ENCODE peak calls at places on chromosomes 12 and 14, in four cellular contexts. One of them, this sample, is unnamed.
A peak's percentile ranks its signal among the peaks of the same experiment; 100 is the strongest.

GRCh38 chr14:73785336-73785833 is 66.2 kb upstream of the PTGR2 start:
- DNase-seq in astrocyte of the cerebellum: peak; percentile 75
- DNase-seq in fibroblast of pulmonary artery: peak; percentile 89
- DNase-seq in GM12865: peak; percentile 61
- DNase-seq in this sample: no peak

GRCh38 chr12:132776816-132777568 is 15.4 kb upstream of the ANKLE2 start:
- DNase-seq in astrocyte of the cerebellum: no peak
- DNase-seq in fibroblast of pulmonary artery: peak; percentile 72
- DNase-seq in GM12865: no peak
- DNase-seq in this sample: no peak

GRCh38 chr14:100711493-100711892 is 15.2 kb upstream of the DLK1 start:
- DNase-seq in astrocyte of the cerebellum: no peak
- DNase-seq in fibroblast of pulmonary artery: peak; percentile 12
- DNase-seq in GM12865: no peak
- DNase-seq in this sample: no peak

GRCh38 chr12:43728117-43728516 is 30.5 kb downstream of the PUS7L start:
- DNase-seq in astrocyte of the cerebellum: no peak
- DNase-seq in fibroblast of pulmonary artery: peak; percentile 30
- DNase-seq in GM12865: no peak
- DNase-seq in this sample: no peak

GRCh38 chr12:114355389-114356088 is 50.4 kb downstream of the TBX5 start:
- DNase-seq in astrocyte of the cerebellum: no peak
- DNase-seq in fibroblast of pulmonary artery: no peak
- DNase-seq in GM12865: peak; percentile 21
- DNase-seq in this sample: no peak

GRCh38 chr12:121513464-121514183 is 67.2 kb downstream of the KDM2B start:
- DNase-seq in astrocyte of the cerebellum: no peak
- DNase-seq in fibroblast of pulmonary artery: no peak
- DNase-seq in GM12865: peak; percentile 78
- DNase-seq in this sample: peak; percentile 86

GRCh38 chr12:3990356-3990975 is 117.3 kb upstream of the PARP11 start:
- DNase-seq in astrocyte of the cerebellum: no peak
- DNase-seq in fibroblast of pulmonary artery: no peak
- DNase-seq in GM12865: no peak
- DNase-seq in this sample: no peak

GRCh38 chr12:33817713-33818112 is 204.6 kb upstream of the ALG10 start:
- DNase-seq in astrocyte of the cerebellum: no peak
- DNase-seq in fibroblast of pulmonary artery: no peak
- DNase-seq in GM12865: no peak
- DNase-seq in this sample: no peak

GRCh38 chr14:75515631-75515999 is 6.7 kb upstream of the BATF start:
- DNase-seq in astrocyte of the cerebellum: no peak
- DNase-seq in fibroblast of pulmonary artery: no peak
- DNase-seq in GM12865: peak; percentile 87
- DNase-seq in this sample: peak; percentile 29

GRCh38 chr12:111443586-111443985 is 37.9 kb downstream of the SH2B3 start:
- DNase-seq in astrocyte of the cerebellum: no peak
- DNase-seq in fibroblast of pulmonary artery: peak; percentile 42
- DNase-seq in GM12865: peak; percentile 59
- DNase-seq in this sample: no peak

GRCh38 chr12:69898236-69898635 is 73.2 kb downstream of the MYRFL start:
- DNase-seq in astrocyte of the cerebellum: peak; percentile 53
- DNase-seq in fibroblast of pulmonary artery: no peak
- DNase-seq in GM12865: no peak
- DNase-seq in this sample: no peak

GRCh38 chr12:71439613-71440392 is at the start of gene LGR5:
- DNase-seq in astrocyte of the cerebellum: no peak
- DNase-seq in fibroblast of pulmonary artery: peak; percentile 19
- DNase-seq in GM12865: peak; percentile 9
- DNase-seq in this sample: peak; percentile 21

GRCh38 chr14:102279688-102280348 is 25.1 kb downstream of the MOK start:
- DNase-seq in astrocyte of the cerebellum: peak; percentile 97
- DNase-seq in fibroblast of pulmonary artery: peak; percentile 99
- DNase-seq in GM12865: no peak
- DNase-seq in this sample: no peak

GRCh38 chr14:50069325-50069724 is 47.0 kb downstream of the VCPKMT start:
- DNase-seq in astrocyte of the cerebellum: no peak
- DNase-seq in fibroblast of pulmonary artery: no peak
- DNase-seq in GM12865: no peak
- DNase-seq in this sample: no peak

GRCh38 chr14:38053684-38054083 is 154.0 kb upstream of the SSTR1 start:
- DNase-seq in astrocyte of the cerebellum: no peak
- DNase-seq in fibroblast of pulmonary artery: no peak
- DNase-seq in GM12865: no peak
- DNase-seq in this sample: no peak

GRCh38 chr12:94418517-94418916 is 41.1 kb downstream of the CEP83 start:
- DNase-seq in astrocyte of the cerebellum: no peak
- DNase-seq in fibroblast of pulmonary artery: peak; percentile 27
- DNase-seq in GM12865: no peak
- DNase-seq in this sample: no peak

GRCh38 chr12:22527999-22528398 is 16.3 kb downstream of the C2CD5 start:
- DNase-seq in astrocyte of the cerebellum: no peak
- DNase-seq in fibroblast of pulmonary artery: peak; percentile 76
- DNase-seq in GM12865: no peak
- DNase-seq in this sample: no peak

GRCh38 chr12:94721173-94721572 is 70.8 kb upstream of the TMCC3 start:
- DNase-seq in astrocyte of the cerebellum: no peak
- DNase-seq in fibroblast of pulmonary artery: no peak
- DNase-seq in GM12865: peak; percentile 78
- DNase-seq in this sample: peak; percentile 55

GRCh38 chr14:67665886-67666285 is 8.5 kb downstream of the VTI1B start:
- DNase-seq in astrocyte of the cerebellum: no peak
- DNase-seq in fibroblast of pulmonary artery: peak; percentile 51
- DNase-seq in GM12865: no peak
- DNase-seq in this sample: no peak

GRCh38 chr12:53538209-53538689 is 31.0 kb upstream of the NPFF start:
- DNase-seq in astrocyte of the cerebellum: no peak
- DNase-seq in fibroblast of pulmonary artery: peak; percentile 94
- DNase-seq in GM12865: no peak
- DNase-seq in this sample: no peak

GRCh38 chr12:77166711-77167110 is 101.3 kb upstream of the E2F7 start:
- DNase-seq in astrocyte of the cerebellum: no peak
- DNase-seq in fibroblast of pulmonary artery: no peak
- DNase-seq in GM12865: no peak
- DNase-seq in this sample: no peak

GRCh38 chr14:77045570-77045890 is 17.0 kb upstream of the IRF2BPL start:
- DNase-seq in astrocyte of the cerebellum: no peak
- DNase-seq in fibroblast of pulmonary artery: no peak
- DNase-seq in GM12865: no peak
- DNase-seq in this sample: no peak

GRCh38 chr12:19527876-19528275 is 88.6 kb downstream of the AEBP2 start:
- DNase-seq in astrocyte of the cerebellum: no peak
- DNase-seq in fibroblast of pulmonary artery: no peak
- DNase-seq in GM12865: no peak
- DNase-seq in this sample: no peak

GRCh38 chr12:9039397-9039977 is 50.1 kb downstream of the KLRG1 start:
- DNase-seq in astrocyte of the cerebellum: peak; percentile 11
- DNase-seq in fibroblast of pulmonary artery: peak; percentile 61
- DNase-seq in GM12865: peak; percentile 55
- DNase-seq in this sample: peak; percentile 70

GRCh38 chr14:88535149-88535548 is 19.7 kb downstream of the PTPN21 start:
- DNase-seq in astrocyte of the cerebellum: no peak
- DNase-seq in fibroblast of pulmonary artery: no peak
- DNase-seq in GM12865: no peak
- DNase-seq in this sample: no peak

GRCh38 chr12:85920324-85920947 is 46.3 kb downstream of the NTS start:
- DNase-seq in astrocyte of the cerebellum: peak; percentile 23
- DNase-seq in fibroblast of pulmonary artery: peak; percentile 46
- DNase-seq in GM12865: peak; percentile 18
- DNase-seq in this sample: peak; percentile 20

GRCh38 chr12:66861157-66861750 is 182.4 kb upstream of the GRIP1 start:
- DNase-seq in astrocyte of the cerebellum: peak; percentile 32
- DNase-seq in fibroblast of pulmonary artery: peak; percentile 70
- DNase-seq in GM12865: peak; percentile 66
- DNase-seq in this sample: peak; percentile 9

GRCh38 chr14:99522025-99522401 is 40.8 kb downstream of the CCNK start:
- DNase-seq in astrocyte of the cerebellum: no peak
- DNase-seq in fibroblast of pulmonary artery: no peak
- DNase-seq in GM12865: no peak
- DNase-seq in this sample: no peak

GRCh38 chr14:89620436-89620835 is 203.4 kb upstream of the FOXN3 start:
- DNase-seq in astrocyte of the cerebellum: no peak
- DNase-seq in fibroblast of pulmonary artery: no peak
- DNase-seq in GM12865: no peak
- DNase-seq in this sample: no peak

GRCh38 chr14:46368275-46368674 is 283.3 kb downstream of the RPL10L start:
- DNase-seq in astrocyte of the cerebellum: no peak
- DNase-seq in fibroblast of pulmonary artery: no peak
- DNase-seq in GM12865: no peak
- DNase-seq in this sample: no peak

DNA sequence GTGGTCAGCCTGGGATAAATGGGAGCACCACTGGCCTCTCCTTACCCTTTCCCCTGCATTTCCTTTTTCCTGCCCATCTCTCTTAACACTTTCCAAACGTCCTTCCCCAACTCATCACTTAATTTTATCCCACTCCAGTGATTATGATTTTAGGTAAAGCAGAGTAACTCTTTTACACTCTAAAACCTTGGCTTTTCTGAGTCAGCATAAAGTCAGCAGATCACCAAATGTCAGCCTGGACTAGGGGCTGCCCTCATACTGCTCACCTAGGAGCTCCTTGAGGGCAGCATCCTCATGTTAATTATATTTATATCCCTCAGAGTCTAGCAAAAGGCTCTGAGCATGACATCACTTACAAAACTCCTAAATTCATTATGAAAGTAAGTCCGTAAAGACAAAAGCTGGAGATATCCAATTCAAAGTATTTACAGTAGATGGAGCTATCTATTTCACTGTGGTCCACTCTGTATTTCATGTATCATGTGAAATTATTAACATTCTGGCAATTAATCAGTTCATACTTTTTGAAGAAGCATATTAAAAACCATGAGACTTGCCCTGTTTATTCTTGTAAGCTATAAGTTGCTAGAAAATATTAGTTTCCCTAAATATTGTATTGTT is 17.0 kb upstream of the DICER1 start:
- DNase-seq in astrocyte of the cerebellum: no peak
- DNase-seq in fibroblast of pulmonary artery: peak; percentile 58
- DNase-seq in GM12865: no peak
- DNase-seq in this sample: no peak
- TF ChIP-seq CTCF in astrocyte of the cerebellum: no peak
- TF ChIP-seq CTCF in fibroblast of pulmonary artery: peak; percentile 49
- TF ChIP-seq CTCF in GM12865: no peak
- TF ChIP-seq CTCF in this sample: peak; percentile 7

GRCh38 chr12:107411792-107412535 is 273.6 kb upstream of the PWP1 start:
- DNase-seq in astrocyte of the cerebellum: no peak
- DNase-seq in fibroblast of pulmonary artery: peak; percentile 6
- DNase-seq in GM12865: no peak
- DNase-seq in this sample: no peak
- TF ChIP-seq CTCF in astrocyte of the cerebellum: no peak
- TF ChIP-seq CTCF in fibroblast of pulmonary artery: no peak
- TF ChIP-seq CTCF in GM12865: no peak
- TF ChIP-seq CTCF in this sample: no peak

DNA sequence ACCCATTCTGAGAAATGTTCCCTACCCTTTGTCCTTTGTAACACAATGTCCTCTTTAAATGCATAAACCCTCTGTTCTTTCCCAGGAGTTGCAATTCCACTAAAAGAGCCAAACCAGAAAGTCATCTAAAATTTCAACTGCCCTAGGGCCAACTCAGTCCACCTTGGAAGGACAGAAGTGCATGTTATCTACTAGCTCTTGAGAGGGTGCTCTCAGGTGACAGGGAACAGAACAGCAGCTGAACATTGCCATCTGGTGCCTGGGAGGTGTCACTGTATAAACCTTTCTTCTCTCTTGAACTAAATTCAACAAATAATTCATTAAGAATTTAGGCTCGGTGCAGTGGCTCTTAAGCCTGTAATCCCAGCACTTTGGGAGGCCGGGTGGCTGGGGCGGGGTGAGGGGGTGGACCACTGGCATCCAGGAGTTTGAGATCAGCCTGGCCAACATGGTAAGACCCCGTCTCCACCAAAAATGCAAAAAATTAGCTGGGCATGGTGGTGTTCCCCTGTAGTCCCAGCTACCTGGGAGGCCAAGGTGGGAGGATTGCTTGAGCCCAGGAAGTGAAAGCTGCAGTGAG is 10.3 kb upstream of the FERMT2 start:
- DNase-seq in astrocyte of the cerebellum: no peak
- DNase-seq in fibroblast of pulmonary artery: peak; percentile 84
- DNase-seq in GM12865: peak; percentile 83
- DNase-seq in this sample: peak; percentile 73
- TF ChIP-seq CTCF in astrocyte of the cerebellum: peak; percentile 57
- TF ChIP-seq CTCF in fibroblast of pulmonary artery: peak; percentile 79
- TF ChIP-seq CTCF in GM12865: peak; percentile 66
- TF ChIP-seq CTCF in this sample: peak; percentile 56

DNA sequence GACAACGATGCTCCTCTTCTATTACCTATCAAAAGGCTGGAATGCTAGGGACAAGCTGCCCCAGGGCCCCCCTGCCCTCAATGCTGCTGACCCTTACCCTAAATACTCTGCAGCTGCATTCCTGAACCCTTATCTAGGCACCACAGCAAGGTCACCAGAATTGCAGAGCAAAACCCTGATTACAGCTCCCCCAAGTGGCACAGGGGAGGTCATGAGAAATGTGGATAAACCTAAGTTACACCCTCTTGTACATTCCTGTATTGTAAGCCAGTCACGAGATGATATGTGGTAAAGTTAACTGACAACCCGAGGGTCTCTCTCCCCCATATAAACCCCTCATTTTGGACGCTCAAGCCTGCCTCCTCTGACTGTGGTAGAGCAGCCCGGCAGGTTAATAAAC is 411.8 kb upstream of the STXBP6 start:
- DNase-seq in astrocyte of the cerebellum: no peak
- DNase-seq in fibroblast of pulmonary artery: no peak
- DNase-seq in GM12865: no peak
- DNase-seq in this sample: no peak
- TF ChIP-seq CTCF in astrocyte of the cerebellum: no peak
- TF ChIP-seq CTCF in fibroblast of pulmonary artery: no peak
- TF ChIP-seq CTCF in GM12865: no peak
- TF ChIP-seq CTCF in this sample: no peak

GRCh38 chr12:102061556-102062418 is at the start of gene WASHC3:
- DNase-seq in astrocyte of the cerebellum: peak; percentile 80
- DNase-seq in fibroblast of pulmonary artery: peak; percentile 94
- DNase-seq in GM12865: peak; percentile 95
- DNase-seq in this sample: peak; percentile 81
- TF ChIP-seq CTCF in astrocyte of the cerebellum: no peak
- TF ChIP-seq CTCF in fibroblast of pulmonary artery: no peak
- TF ChIP-seq CTCF in GM12865: no peak
- TF ChIP-seq CTCF in this sample: no peak

This sample was measured in GM13977.